ENCODE peak calls at places on chromosomes 16 and 17, in five cellular contexts. S, X, G, B and P are unnamed samples. For H3K9me3, the result is how much of the 10 kb centered on the place peaks cover.

GRCh38 chr17:45096141-45096540 is 35.0 kb downstream of the NMT1 start:
- DNase-seq in S (no peak), X (no peak), G (no peak), B (no peak), P (no peak)

GRCh38 chr16:363110-364090 is 6.9 kb downstream of the MRPL28 start:
- DNase-seq in S (no peak), X (no peak), G (no peak), B (no peak), P (no peak)

GRCh38 chr16:65773319-65773874 is 593.1 kb upstream of the CDH5 start:
- DNase-seq in S (no peak), X (no peak), G (no peak), B (no peak), P (no peak)

GRCh38 chr16:31521368-31521767 is 6.3 kb upstream of the AHSP start:
- DNase-seq in S (no peak), X (no peak), G (no peak), B (no peak), P (no peak)

GRCh38 chr16:68116256-68116853 is 31.2 kb downstream of the NFATC3 start:
- DNase-seq in S (no peak), X (peak), G (no peak), B (no peak), P (no peak)

GRCh38 chr17:75277664-75278071 is 6.6 kb upstream of the MIF4GD start:
- DNase-seq in S (no peak), X (no peak), G (no peak), B (no peak), P (peak)

GRCh38 chr16:30031477-30031918 is 427 bp upstream of the TLCD3B start:
- DNase-seq in S (no peak), X (no peak), G (no peak), B (no peak), P (no peak)

GRCh38 chr17:1620486-1620885 is 8.1 kb downstream of the SLC43A2 start:
- DNase-seq in S (no peak), X (no peak), G (no peak), B (no peak), P (no peak)

GRCh38 chr17:17077101-17077500 is 34.8 kb downstream of the MPRIP start:
- DNase-seq in S (no peak), X (no peak), G (no peak), B (no peak), P (no peak)

GRCh38 chr17:45382982-45383381 is 49.7 kb downstream of the ARHGAP27 start:
- DNase-seq in S (no peak), X (no peak), G (no peak), B (no peak), P (no peak)

GRCh38 chr16:86618431-86619262 is 40.3 kb downstream of the FOXL1 start:
- DNase-seq in S (no peak), X (no peak), G (no peak), B (no peak), P (peak)

GRCh38 chr16:11014159-11014558 is 69.8 kb downstream of the CLEC16A start:
- DNase-seq in S (no peak), X (no peak), G (no peak), B (no peak), P (no peak)

GRCh38 chr16:9955677-9956076 is 226.6 kb downstream of the GRIN2A start:
- DNase-seq in S (no peak), X (no peak), G (no peak), B (no peak), P (no peak)

GRCh38 chr16:1929105-1929504 is 10.9 kb upstream of the HS3ST6 start:
- DNase-seq in S (no peak), X (no peak), G (no peak), B (peak), P (peak)

GRCh38 chr17:17484451-17484899 is 7.7 kb downstream of the MED9 start:
- DNase-seq in S (no peak), X (no peak), G (no peak), B (no peak), P (peak)

GRCh38 chr16:66334856-66335255 is 31.6 kb upstream of the CDH5 start:
- DNase-seq in S (no peak), X (no peak), G (no peak), B (no peak), P (no peak)

GRCh38 chr17:18093616-18094408 is 6.1 kb downstream of the DRG2 start:
- DNase-seq in S (no peak), X (no peak), G (peak), B (peak), P (peak)

GRCh38 chr16:56611281-56611833 is 3.0 kb downstream of the MT2A start:
- DNase-seq in S (no peak), X (no peak), G (no peak), B (no peak), P (peak)

GRCh38 chr17:66965801-66966528 is 1.5 kb downstream of the CACNG4 start:
- DNase-seq in S (no peak), X (no peak), G (no peak), B (peak), P (no peak)

GRCh38 chr17:29568331-29569244 is at the start of gene TP53I13:
- DNase-seq in S (peak), X (peak), G (peak), B (peak), P (peak)

GRCh38 chr17:1495265-1495664 is 2.8 kb upstream of the MYO1C start:
- DNase-seq in S (no peak), X (no peak), G (no peak), B (no peak), P (peak)

GRCh38 chr16:57118461-57119084 is 26.2 kb downstream of the CPNE2 start:
- DNase-seq in S (no peak), X (no peak), G (no peak), B (no peak), P (peak)

GRCh38 chr16:29849505-29849904 is 13.5 kb downstream of the CDIPT start:
- DNase-seq in S (no peak), X (no peak), G (no peak), B (no peak), P (no peak)

GRCh38 chr16:86899757-86900156 is 321.4 kb downstream of the FOXL1 start:
- DNase-seq in S (no peak), X (no peak), G (no peak), B (no peak), P (no peak)

GRCh38 chr17:50201226-50201854 is at the start of gene COL1A1:
- DNase-seq in S (no peak), X (no peak), G (no peak), B (no peak), P (peak)

GRCh38 chr16:58128721-58129096 is 472 bp downstream of the CFAP20 start:
- DNase-seq in S (peak), X (peak), G (no peak), B (peak), P (peak)

GRCh38 chr17:77173104-77173503 is 32.3 kb downstream of the SEC14L1 start:
- DNase-seq in S (no peak), X (no peak), G (no peak), B (no peak), P (no peak)

GRCh38 chr17:77178050-77178449 is 37.3 kb downstream of the SEC14L1 start:
- DNase-seq in S (no peak), X (no peak), G (no peak), B (no peak), P (no peak)

GRCh38 chr17:77178586-77178985 is 37.8 kb downstream of the SEC14L1 start:
- DNase-seq in S (no peak), X (no peak), G (no peak), B (no peak), P (no peak)

GRCh38 chr17:77177002-77177401 is 36.2 kb downstream of the SEC14L1 start:
- DNase-seq in S (no peak), X (no peak), G (no peak), B (no peak), P (no peak)

GRCh38 chr17:77174928-77175720 is 34.4 kb downstream of the SEC14L1 start:
- DNase-seq in S (no peak), X (no peak), G (no peak), B (no peak), P (no peak)
- H3K4me3 ChIP-seq in S (no peak), X (no peak), G (no peak), B (no peak), P (no peak)

GRCh38 chr16:14244344-14245010 is 173.4 kb downstream of the MRTFB start:
- DNase-seq in S (no peak), X (no peak), G (no peak), B (no peak), P (no peak)
- H3K9me3 ChIP-seq in S (under half), X (under half), G (under half), B (under half), P (under half)

GRCh38 chr17:68460096-68460495 is 2.8 kb upstream of the WIPI1 start:
- DNase-seq in S (no peak), X (no peak), G (no peak), B (no peak), P (no peak)
- H3K4me3 ChIP-seq in S (no peak), X (peak), G (no peak), B (no peak), P (no peak)

GRCh38 chr16:72400257-72401078 is 228.5 kb upstream of the PMFBP1 start:
- DNase-seq in S (no peak), X (peak), G (no peak), B (peak), P (no peak)

GRCh38 chr16:72399811-72400210 is 227.9 kb upstream of the PMFBP1 start:
- DNase-seq in S (no peak), X (no peak), G (no peak), B (no peak), P (no peak)

GRCh38 chr16:72401079-72401361 is 229.1 kb upstream of the PMFBP1 start:
- DNase-seq in S (no peak), X (no peak), G (no peak), B (no peak), P (no peak)

GRCh38 chr16:72406390-72406789 is 234.4 kb upstream of the PMFBP1 start:
- DNase-seq in S (no peak), X (no peak), G (no peak), B (no peak), P (no peak)

DNA sequence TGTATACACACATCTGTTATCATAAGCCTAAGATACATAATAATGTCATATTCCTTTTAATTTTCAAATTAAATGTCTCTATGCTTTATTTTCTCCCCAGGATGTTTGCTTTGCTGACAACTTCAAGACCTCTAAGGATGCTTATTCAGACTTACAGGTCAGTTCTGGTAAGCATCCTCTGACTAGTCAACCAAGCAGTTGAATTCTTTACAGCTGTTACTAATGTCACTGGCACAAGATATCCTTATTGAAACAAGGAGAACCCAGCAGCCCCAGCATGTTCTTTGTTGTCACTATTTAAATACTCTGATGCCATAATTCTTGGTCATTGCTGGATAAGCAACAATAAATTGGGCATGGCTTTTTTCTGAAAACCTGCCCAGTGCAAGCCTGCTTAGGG is 232.3 kb upstream of the PMFBP1 start:
- DNase-seq in S (no peak), X (no peak), G (no peak), B (no peak), P (no peak)
- H3K9me3 ChIP-seq in S (under half), X (under half), G (under half), B (under half), P (under half)

GRCh38 chr17:81002013-81002384 is 10.4 kb downstream of the CHMP6 start:
- DNase-seq in S (no peak), X (no peak), G (no peak), B (no peak), P (no peak)

GRCh38 chr17:81004336-81005015 is 12.8 kb downstream of the CHMP6 start:
- DNase-seq in S (no peak), X (peak), G (peak), B (no peak), P (no peak)

GRCh38 chr17:81000631-81001357 is 9.2 kb downstream of the CHMP6 start:
- DNase-seq in S (no peak), X (no peak), G (no peak), B (no peak), P (no peak)

GRCh38 chr17:81002409-81003361 is 11.0 kb downstream of the CHMP6 start:
- DNase-seq in S (no peak), X (no peak), G (no peak), B (peak), P (peak)

GRCh38 chr17:81003711-81004335 is 12.2 kb downstream of the CHMP6 start:
- DNase-seq in S (no peak), X (no peak), G (no peak), B (peak), P (no peak)
- H3K4me3 ChIP-seq in S (peak), X (no peak), G (peak), B (peak), P (peak)

GRCh38 chr17:21680366-21680765 is 12.0 kb upstream of the KCNJ18 start:
- DNase-seq in S (no peak), X (no peak), G (no peak), B (no peak), P (no peak)

GRCh38 chr17:21677126-21677910 is 15.0 kb upstream of the KCNJ18 start:
- DNase-seq in S (no peak), X (no peak), G (no peak), B (no peak), P (no peak)

GRCh38 chr17:21677911-21678310 is 14.4 kb upstream of the KCNJ18 start:
- DNase-seq in S (no peak), X (no peak), G (no peak), B (no peak), P (no peak)

GRCh38 chr17:21679256-21680146 is 12.8 kb upstream of the KCNJ18 start:
- DNase-seq in S (no peak), X (no peak), G (no peak), B (no peak), P (no peak)

DNA sequence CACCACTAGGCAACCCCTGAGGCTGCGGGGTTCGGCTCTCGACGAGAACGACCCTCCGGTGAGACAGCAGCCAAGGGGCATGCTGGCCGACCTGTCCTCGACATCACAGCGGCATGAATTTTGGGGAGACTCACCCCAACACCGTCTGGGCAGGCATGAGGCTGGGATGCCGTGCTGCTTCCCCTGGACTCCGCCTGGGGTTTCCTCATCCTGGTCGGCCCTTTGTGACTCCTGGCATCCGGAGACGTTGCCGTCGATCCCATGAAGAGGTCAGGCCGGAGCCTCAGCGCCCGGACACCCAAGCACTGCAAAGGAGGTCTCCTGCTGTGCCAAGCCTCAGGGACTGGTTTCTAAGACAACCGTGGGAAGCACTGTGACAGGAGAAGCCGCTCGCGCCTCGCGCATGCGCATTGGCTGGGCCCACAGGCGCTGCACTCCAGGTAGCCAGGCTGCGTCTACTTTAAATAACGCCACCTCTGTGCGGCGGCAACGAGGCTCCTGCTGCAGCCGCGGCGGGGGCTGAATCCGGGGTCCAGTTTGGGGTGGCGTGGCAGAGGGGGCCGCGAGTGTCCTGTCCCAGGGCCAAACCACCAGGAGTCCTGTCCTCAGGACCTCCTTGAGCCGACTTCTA is 13.8 kb upstream of the KCNJ18 start:
- DNase-seq in S (no peak), X (no peak), G (no peak), B (no peak), P (no peak)
- H3K9me3 ChIP-seq in S (under half), X (under half), G (under half), B (under half), P (under half)

DNA sequence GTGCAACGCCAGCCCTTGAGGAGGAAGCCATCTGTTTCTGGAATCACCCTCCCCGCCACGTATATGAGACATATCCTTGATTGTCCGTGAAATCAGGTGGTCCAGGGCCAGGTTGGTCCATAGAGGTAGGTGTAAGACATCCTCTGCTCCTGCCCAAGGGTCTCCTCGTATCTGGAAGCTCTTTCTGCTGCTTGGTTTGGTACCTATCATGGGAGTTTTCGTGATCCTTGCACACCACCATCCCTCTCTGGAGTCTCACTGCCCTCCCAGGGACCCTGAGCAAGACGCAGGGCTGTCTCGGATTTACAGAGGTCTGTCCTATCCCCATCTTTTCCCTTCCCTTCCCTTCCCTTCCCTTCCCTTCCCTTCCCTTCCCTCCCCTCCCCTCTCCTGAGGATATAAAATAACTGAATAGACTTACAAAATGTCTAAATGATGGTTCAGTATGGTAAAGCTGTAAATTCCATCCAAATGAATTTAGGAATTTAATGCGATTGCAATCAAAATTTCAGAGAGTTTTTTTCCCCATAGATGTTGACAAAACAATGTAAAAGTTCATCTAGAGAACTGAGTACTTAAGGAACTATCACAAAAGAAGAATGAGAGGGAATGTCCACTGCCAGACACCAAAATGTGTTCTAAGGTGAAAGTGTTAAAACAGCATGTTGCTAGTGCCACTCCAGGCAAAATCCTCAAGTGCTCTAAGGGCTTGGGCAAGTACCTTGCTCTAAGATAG is 2.0 kb upstream of the CCDC42 start:
- DNase-seq in S (no peak), X (no peak), G (no peak), B (peak), P (no peak)
- H3K4me3 ChIP-seq in S (peak), X (peak), G (peak), B (peak), P (peak)

GRCh38 chr16:35147556-35148504 is 1688.4 kb downstream of the TP53TG3F start:
- DNase-seq in S (no peak), X (no peak), G (no peak), B (no peak), P (no peak)

GRCh38 chr16:35146723-35147458 is 1687.5 kb downstream of the TP53TG3F start:
- DNase-seq in S (no peak), X (no peak), G (no peak), B (no peak), P (no peak)

GRCh38 chr16:35149550-35149949 is 1690.1 kb downstream of the TP53TG3F start:
- DNase-seq in S (no peak), X (no peak), G (no peak), B (no peak), P (no peak)

GRCh38 chr16:35150805-35151312 is 1691.4 kb downstream of the TP53TG3F start:
- DNase-seq in S (no peak), X (no peak), G (no peak), B (no peak), P (no peak)

GRCh38 chr16:35148748-35149147 is 1689.3 kb downstream of the TP53TG3F start:
- DNase-seq in S (no peak), X (no peak), G (no peak), B (no peak), P (no peak)
- H3K9me3 ChIP-seq in S (under half), X (under half), G (under half), B (under half), P (under half)

GRCh38 chr17:43851744-43852143 is 4.8 kb downstream of the CD300LG start:
- DNase-seq in S (no peak), X (no peak), G (no peak), B (no peak), P (no peak)
- H3K4me3 ChIP-seq in S (no peak), X (no peak), G (no peak), B (no peak), P (no peak)